ENCODE peak calls at places on chromosomes 13 and 19, in seven cellular contexts. W is heart right ventricle, N is pancreas, G is tibial nerve, F is endothelial cell of umbilical vein, X is fibroblast of lung, Y is substantia nigra. L is an unnamed sample.

GRCh38 chr13:95497307-95497943 is 55.1 kb upstream of the CLDN10 start:
- DNase-seq in W (peak), N (peak), G (no peak), F (peak), X (no peak), Y (no peak), L (no peak)

GRCh38 chr13:101916108-101916757 is 463.8 kb downstream of the ITGBL1 start:
- DNase-seq in W (peak), N (peak), G (no peak), F (no peak), X (peak), Y (no peak), L (no peak)

GRCh38 chr19:20273951-20274578 is 107.1 kb downstream of the ZNF486 start:
- DNase-seq in W (no peak), N (no peak), G (no peak), F (no peak), X (no peak), Y (no peak), L (no peak)

GRCh38 chr13:90201676-90202425 is 1145.6 kb upstream of the MIR17HG start:
- DNase-seq in W (no peak), N (no peak), G (no peak), F (no peak), X (no peak), Y (no peak), L (no peak)

GRCh38 chr19:13026478-13026999 is 31.3 kb downstream of the NFIX start:
- DNase-seq in W (no peak), N (no peak), G (no peak), F (peak), X (peak), Y (no peak), L (no peak)

GRCh38 chr19:42286349-42287016 is 15.4 kb upstream of the PRR19 start:
- DNase-seq in W (peak), N (peak), G (no peak), F (peak), X (peak), Y (no peak), L (no peak)

GRCh38 chr13:32804673-32805260 is 211.5 kb upstream of the KL start:
- DNase-seq in W (no peak), N (no peak), G (no peak), F (no peak), X (peak), Y (no peak), L (no peak)

GRCh38 chr13:77660841-77661250 is 36.6 kb upstream of the SLAIN1 start:
- DNase-seq in W (no peak), N (no peak), G (no peak), F (no peak), X (no peak), Y (no peak), L (no peak)

GRCh38 chr19:16070366-16070990 is 5.8 kb upstream of the TPM4 start:
- DNase-seq in W (peak), N (no peak), G (no peak), F (peak), X (no peak), Y (no peak), L (no peak)

GRCh38 chr19:4744451-4745170 is 21.0 kb upstream of the DPP9 start:
- DNase-seq in W (no peak), N (no peak), G (no peak), F (peak), X (peak), Y (no peak), L (no peak)

GRCh38 chr13:93418398-93418797 is 191.8 kb downstream of the GPC6 start:
- DNase-seq in W (no peak), N (no peak), G (no peak), F (no peak), X (no peak), Y (no peak), L (no peak)

GRCh38 chr13:23018143-23018542 is 162.6 kb upstream of the SGCG start:
- DNase-seq in W (no peak), N (no peak), G (no peak), F (no peak), X (no peak), Y (no peak), L (no peak)

GRCh38 chr13:49532593-49532992 is 36.8 kb downstream of the PHF11 start:
- DNase-seq in W (no peak), N (no peak), G (no peak), F (no peak), X (no peak), Y (no peak), L (no peak)
- H3K27ac ChIP-seq in W (peak), N (no peak), G (no peak), F (no peak), X (no peak), Y (no peak), L (no peak)

DNA sequence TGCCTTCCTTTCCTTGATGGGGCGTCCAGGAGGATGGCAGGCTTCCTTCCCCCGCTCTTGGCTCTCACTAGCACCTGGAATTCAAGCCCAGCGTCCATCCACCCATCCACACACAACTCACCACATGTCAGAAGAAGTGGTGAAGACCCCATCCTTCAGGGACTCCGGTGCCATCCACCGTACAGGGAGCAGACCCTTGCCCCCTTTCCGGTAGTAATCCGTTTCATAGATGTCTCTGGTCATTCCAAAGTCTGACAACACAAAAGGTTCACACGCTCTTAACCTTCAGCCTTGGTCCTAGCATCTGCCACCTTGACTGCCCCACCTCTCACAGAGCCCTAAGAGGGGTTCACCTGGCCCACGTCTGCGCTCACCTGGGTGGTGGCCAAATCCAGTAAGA is 51.0 kb downstream of the ZNF557 start:
- DNase-seq in W (no peak), N (no peak), G (no peak), F (no peak), X (no peak), Y (no peak), L (no peak)
- H3K27ac ChIP-seq in W (no peak), N (no peak), G (no peak), F (no peak), X (no peak), Y (no peak), L (no peak)

DNA sequence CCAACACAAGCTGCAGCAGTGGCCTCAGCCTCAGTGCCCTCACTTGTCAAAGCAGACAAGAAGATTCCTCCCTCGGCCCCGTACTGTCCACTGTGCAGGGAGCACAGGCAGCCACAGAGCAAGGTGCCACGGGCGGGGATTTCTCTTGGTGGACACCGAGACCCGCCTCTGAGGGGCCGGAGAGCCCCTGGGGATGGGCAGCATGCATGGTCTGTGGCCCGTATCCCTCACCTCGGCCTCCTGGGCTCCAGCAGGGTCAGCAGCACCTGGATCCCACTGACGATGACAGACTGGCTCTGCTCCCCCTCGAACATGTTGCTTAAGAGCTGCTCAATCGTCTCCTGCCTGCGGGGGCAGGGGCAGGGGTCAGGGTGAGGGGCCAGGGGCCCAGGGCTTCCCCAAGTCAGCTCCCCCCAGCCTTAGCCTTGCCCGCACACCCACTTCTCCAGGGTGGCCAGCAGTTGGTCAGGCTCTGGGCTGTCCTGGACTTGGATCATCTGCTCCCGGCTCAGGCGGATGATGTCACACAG is 13.4 kb upstream of the TMEM86B start:
- DNase-seq in W (no peak), N (peak), G (no peak), F (no peak), X (no peak), Y (no peak), L (no peak)
- H3K27ac ChIP-seq in W (no peak), N (no peak), G (no peak), F (no peak), X (no peak), Y (no peak), L (no peak)

DNA sequence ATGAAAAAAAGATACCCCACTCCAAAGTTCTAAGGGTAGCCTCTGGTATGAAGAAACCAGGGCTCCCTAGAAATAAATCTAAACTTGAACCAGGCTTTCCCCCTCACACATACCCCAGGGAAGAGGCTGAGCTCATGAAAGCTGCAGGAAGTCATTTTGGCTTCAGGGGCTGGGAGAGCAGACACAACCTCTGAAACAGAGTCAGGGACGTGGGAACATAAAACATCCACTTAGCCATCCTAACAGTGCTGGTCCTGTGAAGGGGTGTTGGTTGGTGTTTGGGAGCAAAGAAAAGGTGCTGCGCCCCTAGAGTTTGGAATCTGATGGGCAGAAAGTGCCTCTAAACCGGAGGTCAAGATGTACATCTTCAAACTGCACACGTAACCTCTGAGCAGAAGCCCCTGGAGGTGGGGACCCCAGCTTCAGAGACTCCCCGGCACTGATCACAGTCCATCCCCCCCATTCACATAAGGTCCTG is 15.8 kb downstream of the RAB3D start:
- DNase-seq in W (no peak), N (no peak), G (no peak), F (no peak), X (no peak), Y (no peak), L (no peak)
- H3K27ac ChIP-seq in W (peak), N (peak), G (peak), F (no peak), X (peak), Y (peak), L (peak)

DNA sequence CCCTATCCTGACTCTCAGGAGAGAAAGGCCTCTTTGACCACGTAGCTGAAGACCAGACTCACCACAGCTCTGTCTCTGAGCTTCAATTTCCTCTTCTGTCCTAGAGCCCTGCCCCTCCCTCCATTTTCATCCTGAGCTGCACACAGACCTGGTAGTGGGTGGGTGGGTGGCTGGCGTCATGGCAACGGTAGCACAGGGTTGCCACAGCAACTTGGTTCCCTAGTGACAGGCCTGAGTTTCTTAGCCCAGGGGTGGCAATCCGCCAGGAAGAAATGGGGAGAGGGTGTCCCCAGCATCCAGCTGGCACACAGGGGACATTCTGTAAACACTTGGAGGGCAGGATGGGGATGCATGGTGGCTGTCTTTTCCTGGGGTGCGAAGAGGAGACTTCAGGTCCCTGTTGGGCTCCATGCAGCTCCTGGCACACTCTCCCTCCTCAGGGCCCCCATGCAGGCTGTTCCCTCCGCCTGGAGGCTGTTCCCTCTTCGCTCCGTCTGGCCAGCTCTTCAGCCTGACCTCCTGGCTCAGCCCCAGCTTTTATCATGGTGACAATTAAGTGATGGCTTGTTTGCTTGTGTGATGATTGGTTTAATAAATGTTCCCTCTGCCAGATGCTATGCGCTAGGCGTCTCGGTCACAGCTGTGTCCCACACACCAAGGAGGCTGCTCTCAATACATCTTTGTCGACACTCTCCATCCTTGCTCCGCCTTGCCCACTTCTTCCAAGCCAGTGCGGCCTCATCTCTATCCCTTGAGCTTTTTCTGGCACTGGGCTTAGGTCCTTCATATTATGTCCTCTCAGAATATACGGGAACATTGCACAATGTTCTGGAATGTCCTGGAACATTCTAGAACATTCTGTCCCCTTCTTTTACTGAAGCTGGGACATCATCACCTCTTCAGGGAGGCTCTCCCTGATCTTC is 7.4 kb upstream of the KLHL26 start:
- DNase-seq in W (peak), N (no peak), G (peak), F (no peak), X (peak), Y (no peak), L (no peak)
- H3K27ac ChIP-seq in W (no peak), N (no peak), G (no peak), F (no peak), X (no peak), Y (no peak), L (no peak)

DNA sequence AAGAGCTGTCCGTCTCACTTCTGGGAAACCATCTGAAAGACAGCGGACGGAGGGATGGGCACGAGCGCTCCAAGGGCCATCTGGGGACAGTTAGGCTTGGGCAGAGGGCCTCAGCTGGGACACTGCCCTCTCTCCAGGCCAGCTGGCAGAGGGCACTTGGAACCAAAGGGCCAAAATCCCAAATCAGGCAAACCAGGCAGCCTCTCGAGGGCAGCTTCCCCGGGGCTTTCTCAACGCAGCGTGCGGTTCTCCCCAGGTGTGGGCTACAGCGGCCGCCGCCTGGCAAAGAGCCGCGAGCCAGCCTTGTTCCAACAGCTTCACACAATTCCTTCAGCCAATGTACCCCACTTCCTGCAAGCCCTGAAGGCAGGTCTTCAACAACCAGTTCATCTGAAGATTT is 5.0 kb downstream of the MLLT1 start:
- DNase-seq in W (peak), N (no peak), G (no peak), F (no peak), X (no peak), Y (no peak), L (no peak)
- H3K27ac ChIP-seq in W (peak), N (peak), G (peak), F (peak), X (peak), Y (peak), L (no peak)

GRCh38 chr13:44382635-44383145 is 9.1 kb downstream of the SERP2 start:
- DNase-seq in W (peak), N (no peak), G (no peak), F (no peak), X (no peak), Y (no peak), L (no peak)

GRCh38 chr13:44385847-44386246 is 12.2 kb downstream of the SERP2 start:
- DNase-seq in W (no peak), N (no peak), G (no peak), F (no peak), X (no peak), Y (no peak), L (no peak)

GRCh38 chr13:44384778-44385177 is 11.2 kb downstream of the SERP2 start:
- DNase-seq in W (no peak), N (no peak), G (no peak), F (no peak), X (no peak), Y (no peak), L (no peak)

GRCh38 chr13:44385401-44385800 is 11.8 kb downstream of the SERP2 start:
- DNase-seq in W (no peak), N (no peak), G (no peak), F (no peak), X (no peak), Y (no peak), L (no peak)

DNA sequence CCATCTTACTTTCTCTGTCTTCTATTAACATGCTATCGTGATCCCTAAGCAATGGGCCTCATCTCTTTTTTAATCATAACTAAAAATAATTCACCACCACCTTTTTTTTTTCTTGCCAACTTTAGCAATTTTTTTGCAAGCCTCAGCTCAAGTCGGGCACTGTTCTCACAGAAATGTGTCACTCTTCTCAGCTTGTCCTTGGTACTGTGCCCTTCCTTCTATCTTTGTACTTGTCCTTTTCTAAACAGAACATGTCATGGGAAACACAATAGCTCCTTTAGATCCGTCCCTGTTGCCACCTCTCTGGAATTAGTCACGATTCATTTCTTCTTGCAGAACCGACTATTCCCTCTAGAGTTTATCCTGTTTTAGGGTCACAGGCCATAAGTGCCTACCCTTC is 10.3 kb downstream of the SERP2 start:
- DNase-seq in W (no peak), N (no peak), G (no peak), F (no peak), X (no peak), Y (no peak), L (no peak)
- H3K27ac ChIP-seq in W (no peak), N (no peak), G (no peak), F (no peak), X (no peak), Y (no peak), L (no peak)

GRCh38 chr19:2883686-2884439 is 16.7 kb downstream of the ZNF556 start:
- DNase-seq in W (no peak), N (no peak), G (no peak), F (no peak), X (no peak), Y (no peak), L (no peak)

GRCh38 chr19:2885736-2886135 is 15.0 kb upstream of the ZNF57 start:
- DNase-seq in W (no peak), N (no peak), G (no peak), F (no peak), X (no peak), Y (no peak), L (no peak)

GRCh38 chr19:2887391-2887914 is 13.3 kb upstream of the ZNF57 start:
- DNase-seq in W (no peak), N (no peak), G (no peak), F (peak), X (peak), Y (no peak), L (peak)

DNA sequence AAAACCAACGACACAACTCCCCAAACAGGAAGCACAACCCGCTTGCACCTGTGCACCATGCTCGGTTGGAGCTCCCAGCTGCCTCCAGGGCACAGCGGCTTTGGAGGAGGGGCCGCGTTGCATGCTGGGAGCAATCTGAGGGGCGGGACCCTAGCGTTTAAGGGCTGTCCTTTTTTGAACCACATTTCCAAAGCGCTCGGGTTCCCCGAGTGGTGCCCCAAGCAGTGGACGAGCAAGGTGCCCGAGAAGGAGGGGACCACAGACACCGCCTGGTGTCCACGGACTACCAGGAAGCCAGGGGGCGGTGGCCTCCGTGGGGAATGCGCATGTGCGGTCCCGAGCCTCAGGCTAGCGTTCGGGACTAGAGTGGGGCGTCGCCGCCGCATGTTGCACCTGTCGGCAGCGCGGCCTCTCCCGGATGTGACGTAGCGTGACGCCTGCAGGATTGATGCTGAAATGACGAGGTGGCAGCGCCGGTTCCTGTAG is 11.9 kb upstream of the ZNF57 start:
- DNase-seq in W (peak), N (no peak), G (no peak), F (no peak), X (no peak), Y (no peak), L (no peak)
- H3K27ac ChIP-seq in W (no peak), N (no peak), G (no peak), F (no peak), X (no peak), Y (no peak), L (no peak)